ENCODE peak calls at places on chromosome 7, in nine cellular contexts. O is HCT116, G is MM.1S, W is PC-9, P is GM23248, F is OCI-LY7, U is hepatocyte, Z is GM23338, A is Karpas-422. N is an unnamed sample. For H3K9me2, the result is how much of the 10 kb centered on the place peaks cover.

GRCh38 chr7:143882020-143882610 is 19.9 kb downstream of the TCAF1 start:
- DNase-seq in W (no peak), F (no peak), A (no peak), G (no peak), Z (peak), U (peak), O (no peak), P (peak), N (no peak)

GRCh38 chr7:42106562-42106961 is 130.4 kb downstream of the GLI3 start:
- DNase-seq in W (no peak), F (no peak), Z (no peak), A (no peak), U (no peak), G (no peak), P (peak), O (no peak), N (no peak)

GRCh38 chr7:7821517-7821916 is 103.1 kb upstream of the RPA3 start:
- DNase-seq in P (no peak), F (no peak), O (no peak), G (no peak), U (no peak), Z (peak), A (no peak), W (no peak), N (no peak)

GRCh38 chr7:133284092-133284491 is 31.2 kb downstream of the EXOC4 start:
- DNase-seq in A (no peak), Z (no peak), W (no peak), F (no peak), O (no peak), G (no peak), U (no peak), P (no peak), N (no peak)

GRCh38 chr7:5773661-5774086 is 7.8 kb downstream of the RNF216 start:
- DNase-seq in A (no peak), G (no peak), F (no peak), W (peak), O (peak), U (peak), P (peak), Z (no peak), N (peak)

GRCh38 chr7:36278069-36278766 is 111.4 kb upstream of the ANLN start:
- DNase-seq in G (no peak), F (no peak), Z (no peak), O (no peak), P (no peak), W (peak), U (no peak), A (no peak), N (no peak)

GRCh38 chr7:132991615-132992587 is 90.0 kb downstream of the CHCHD3 start:
- DNase-seq in U (peak), A (no peak), G (no peak), W (no peak), Z (peak), F (no peak), O (no peak), P (no peak), N (no peak)

GRCh38 chr7:123154231-123154860 is 45.4 kb downstream of the SLC13A1 start:
- DNase-seq in A (peak), W (peak), O (peak), F (peak), U (peak), Z (peak), P (peak), G (peak), N (peak)

GRCh38 chr7:42137941-42138340 is 99.1 kb downstream of the GLI3 start:
- DNase-seq in F (no peak), O (no peak), A (no peak), P (no peak), Z (no peak), G (no peak), W (no peak), U (no peak), N (no peak)

GRCh38 chr7:122198581-122198980 is 54.5 kb upstream of the AASS start:
- DNase-seq in G (no peak), P (no peak), W (no peak), O (no peak), A (no peak), Z (no peak), U (no peak), F (no peak), N (no peak)

GRCh38 chr7:127844707-127845331 is 186.4 kb downstream of the LRRC4 start:
- DNase-seq in G (no peak), P (peak), Z (no peak), F (no peak), A (no peak), U (peak), W (no peak), O (no peak), N (peak)

GRCh38 chr7:40698921-40699260 is 564.1 kb downstream of the SUGCT start:
- DNase-seq in Z (no peak), G (no peak), W (no peak), U (no peak), F (no peak), O (no peak), P (no peak), A (no peak), N (no peak)

GRCh38 chr7:4149645-4150044 is 532.5 kb upstream of the FOXK1 start:
- DNase-seq in F (no peak), P (no peak), O (no peak), Z (no peak), W (no peak), U (no peak), G (no peak), A (no peak), N (no peak)

GRCh38 chr7:4151524-4151923 is 530.6 kb upstream of the FOXK1 start:
- DNase-seq in U (no peak), A (no peak), F (no peak), G (no peak), Z (no peak), W (no peak), P (no peak), O (no peak), N (no peak)

GRCh38 chr7:4150731-4151130 is 531.4 kb upstream of the FOXK1 start:
- DNase-seq in O (no peak), G (no peak), P (no peak), A (no peak), U (no peak), W (no peak), Z (no peak), F (no peak), N (no peak)

GRCh38 chr7:4147931-4148620 is 534.0 kb upstream of the FOXK1 start:
- DNase-seq in W (no peak), O (no peak), A (no peak), F (no peak), G (no peak), P (no peak), U (no peak), Z (peak), N (no peak)

DNA sequence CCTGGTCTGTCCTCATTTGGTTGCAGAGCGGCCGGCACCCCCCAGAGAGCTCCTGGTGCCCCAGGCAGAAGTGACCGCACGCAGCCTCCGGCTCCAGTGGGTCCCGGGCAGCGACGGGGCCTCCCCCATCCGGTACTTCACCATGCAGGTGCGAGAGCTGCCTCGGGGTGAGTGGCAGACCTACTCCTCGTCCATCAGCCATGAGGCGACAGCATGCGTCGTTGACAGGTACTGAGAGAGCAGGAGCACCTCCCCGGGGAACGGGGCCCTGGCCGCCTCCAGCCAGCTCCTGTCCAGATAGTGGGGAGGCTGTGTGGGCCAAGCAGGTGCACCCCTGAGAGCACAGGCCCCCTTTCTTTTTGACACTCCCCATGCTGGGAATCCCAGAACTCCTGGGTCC is 532.9 kb upstream of the FOXK1 start:
- DNase-seq in A (no peak), U (no peak), P (no peak), O (no peak), Z (no peak), F (no peak), G (no peak), W (no peak), N (no peak)
- H3K9me2 ChIP-seq in A (under half), U (under half), P (under half), O (under half), Z (under half), F (under half), G (under half), W (under half), N (under half)

GRCh38 chr7:150441524-150441923 is 8.9 kb upstream of the GIMAP8 start:
- DNase-seq in P (no peak), O (no peak), A (no peak), U (no peak), W (no peak), Z (no peak), F (no peak), G (no peak), N (no peak)

GRCh38 chr7:150439926-150440325 is 10.5 kb upstream of the GIMAP8 start:
- DNase-seq in Z (no peak), P (peak), W (no peak), O (no peak), F (no peak), G (no peak), A (no peak), U (no peak), N (no peak)

GRCh38 chr7:150444141-150444540 is 6.3 kb upstream of the GIMAP8 start:
- DNase-seq in O (no peak), Z (no peak), U (no peak), G (no peak), A (no peak), P (no peak), F (no peak), W (no peak), N (no peak)

GRCh38 chr7:150444674-150445365 is 5.6 kb upstream of the GIMAP8 start:
- DNase-seq in F (no peak), P (no peak), G (no peak), A (no peak), W (no peak), U (no peak), O (no peak), Z (no peak), N (no peak)

GRCh38 chr7:150442811-150443210 is 7.6 kb upstream of the GIMAP8 start:
- DNase-seq in O (no peak), P (no peak), W (no peak), F (no peak), G (no peak), Z (no peak), A (no peak), U (no peak), N (no peak)
- H3K9me2 ChIP-seq in O (under half), P (under half), W (under half), F (under half), G (under half), Z (under half), A (under half), U (under half), N (under half)

DNA sequence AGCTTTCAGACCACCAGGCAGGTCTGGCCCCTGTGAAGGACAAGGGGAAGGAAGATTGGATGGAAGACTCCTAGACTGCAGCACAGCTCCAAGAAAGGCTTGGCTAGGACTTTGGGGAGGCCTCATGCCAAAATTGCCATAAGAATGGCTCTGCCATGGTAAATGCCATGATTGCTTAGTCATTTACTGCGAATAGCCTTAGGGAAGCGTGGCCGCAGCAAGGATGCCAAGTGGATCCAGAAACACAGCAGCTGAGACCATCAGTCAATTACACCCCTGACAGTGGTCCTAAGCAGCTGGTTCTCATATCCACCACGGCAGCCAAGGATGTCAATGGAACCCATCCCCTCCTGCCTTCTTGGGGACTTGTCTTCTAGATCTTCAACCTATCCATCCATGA is 88.2 kb upstream of the AUTS2 start:
- DNase-seq in P (no peak), F (no peak), W (no peak), U (no peak), G (no peak), A (no peak), O (no peak), Z (no peak), N (no peak)
- H3K9me2 ChIP-seq in P (under half), F (under half), W (under half), U (under half), G (under half), A (under half), O (under half), Z (under half), N (under half)

DNA sequence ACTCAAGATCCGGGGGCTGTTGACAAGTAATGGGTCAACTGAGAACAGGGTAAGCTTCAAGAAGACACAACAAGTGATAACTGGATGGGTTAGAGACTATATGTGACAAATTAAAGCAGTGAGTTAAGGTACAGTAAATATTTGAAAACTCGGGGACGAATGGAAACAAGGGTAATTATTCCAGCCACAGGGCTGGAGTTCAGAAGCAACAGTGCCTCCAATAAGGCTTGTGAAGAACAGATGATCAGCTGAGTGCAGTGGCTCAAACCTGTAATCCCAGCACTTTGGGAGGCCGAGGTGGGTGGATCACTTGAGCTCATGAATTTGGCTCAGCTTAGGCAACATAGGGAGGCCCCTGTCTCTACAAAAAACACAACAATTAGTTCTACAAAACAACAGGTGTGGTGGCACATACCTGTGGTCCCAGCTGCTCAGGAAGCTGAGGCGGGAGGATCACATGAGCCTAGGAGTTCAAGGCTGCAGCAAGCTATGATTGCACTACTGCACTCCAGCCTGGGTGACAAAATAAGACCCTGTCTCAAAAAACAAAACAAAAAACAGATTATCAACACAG is 20.5 kb upstream of the DLD start:
- DNase-seq in O (no peak), U (no peak), G (peak), Z (no peak), P (no peak), W (no peak), F (no peak), A (no peak), N (no peak)
- H3K9me2 ChIP-seq in O (under half), U (under half), G (under half), Z (under half), P (under half), W (under half), F (under half), A (under half), N (under half)

GRCh38 chr7:4270268-4270667 is 411.8 kb upstream of the FOXK1 start:
- DNase-seq in O (no peak), G (no peak), P (no peak), Z (no peak), U (no peak), F (no peak), A (no peak), W (no peak), N (no peak)
- H3K9me2 ChIP-seq in O (under half), G (under half), P (under half), Z (under half), U (under half), F (under half), A (under half), W (under half), N (under half)

DNA sequence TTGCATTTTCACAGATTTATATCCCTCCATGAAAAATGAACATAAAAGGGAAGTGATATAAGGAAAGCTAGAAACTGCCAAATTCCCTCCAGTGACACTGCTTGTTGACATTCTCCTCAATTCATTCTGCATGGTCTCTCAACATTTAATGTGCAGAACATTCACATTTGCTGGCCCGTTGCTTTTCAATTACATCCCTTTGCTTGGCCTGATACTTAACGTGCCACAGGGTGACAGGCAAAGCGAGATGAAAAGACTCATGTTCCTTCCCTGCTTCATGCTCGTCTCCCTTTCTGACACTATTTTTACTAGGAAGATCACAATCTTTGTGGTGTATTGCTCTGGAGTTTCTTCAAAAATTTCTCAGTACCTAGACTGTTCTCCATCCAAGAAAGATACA is 1019.7 kb upstream of the LRRN3 start:
- DNase-seq in A (no peak), U (no peak), O (no peak), P (no peak), G (no peak), W (no peak), F (no peak), Z (no peak), N (no peak)
- H3K9me2 ChIP-seq in A (under half), U (under half), O (under half), P (under half), G (under half), W (under half), F (under half), Z (under half), N (under half)

DNA sequence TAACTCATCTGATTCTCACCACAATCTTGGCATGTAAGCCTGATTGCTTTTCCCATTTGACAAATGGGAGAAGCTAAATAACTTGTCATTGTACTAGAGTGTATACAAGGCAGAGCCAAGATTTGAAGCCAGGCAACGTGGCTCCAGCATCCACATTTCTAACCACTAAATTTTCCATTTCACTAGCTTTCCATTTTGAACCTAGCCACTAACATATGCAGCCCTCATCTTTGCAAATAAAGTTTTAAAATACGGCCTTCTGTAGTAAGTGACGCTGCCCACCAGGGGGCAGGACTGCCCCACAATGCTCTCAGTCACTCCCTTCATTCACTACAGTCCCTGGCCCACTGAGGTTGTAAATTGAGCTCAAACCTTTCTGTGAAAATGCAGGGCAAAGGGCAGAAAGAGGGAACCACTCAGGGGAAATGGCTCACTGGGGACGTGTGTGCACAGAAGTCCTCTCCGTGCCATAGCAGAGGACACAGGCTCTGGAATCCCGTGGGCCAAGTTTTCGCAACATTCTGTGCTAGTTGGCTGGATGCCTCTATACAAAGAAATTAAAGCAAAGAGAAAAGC is 315.7 kb downstream of the TNS3 start:
- DNase-seq in P (peak), O (peak), U (peak), F (peak), Z (peak), G (peak), A (peak), W (peak), N (peak)
- H3K9me2 ChIP-seq in P (under half), O (under half), U (under half), F (under half), Z (under half), G (under half), A (under half), W (under half), N (under half)

N was measured in PC-3.